ENCODE peak calls at places on chromosomes 16 and 17, in six cellular contexts. One of them, this sample, is unnamed.

GRCh38 chr17:31509095-31509804 is 117.8 kb downstream of the RAB11FIP4 start:
- DNase-seq in suprapubic skin: no peak
- DNase-seq in pancreas: no peak
- DNase-seq in esophagus squamous epithelium: no peak
- DNase-seq in OCI-LY7: no peak
- DNase-seq in cardiac fibroblast: no peak
- DNase-seq in this sample: peak

GRCh38 chr16:28196331-28196987 is 15.3 kb downstream of the XPO6 start:
- DNase-seq in suprapubic skin: no peak
- DNase-seq in pancreas: no peak
- DNase-seq in esophagus squamous epithelium: no peak
- DNase-seq in OCI-LY7: no peak
- DNase-seq in cardiac fibroblast: no peak
- DNase-seq in this sample: peak

GRCh38 chr17:62641101-62641500 is 13.6 kb downstream of the MRC2 start:
- DNase-seq in suprapubic skin: no peak
- DNase-seq in pancreas: no peak
- DNase-seq in esophagus squamous epithelium: no peak
- DNase-seq in OCI-LY7: no peak
- DNase-seq in cardiac fibroblast: no peak
- DNase-seq in this sample: no peak

GRCh38 chr17:859461-860195 is 77.5 kb downstream of the MRM3 start:
- DNase-seq in suprapubic skin: no peak
- DNase-seq in pancreas: no peak
- DNase-seq in esophagus squamous epithelium: no peak
- DNase-seq in OCI-LY7: no peak
- DNase-seq in cardiac fibroblast: peak
- DNase-seq in this sample: peak

GRCh38 chr16:85028638-85029412 is 1.2 kb downstream of the KIAA0513 start:
- DNase-seq in suprapubic skin: no peak
- DNase-seq in pancreas: peak
- DNase-seq in esophagus squamous epithelium: no peak
- DNase-seq in OCI-LY7: no peak
- DNase-seq in cardiac fibroblast: no peak
- DNase-seq in this sample: peak

GRCh38 chr16:12575288-12575687 is 228.4 kb downstream of the CPPED1 start:
- DNase-seq in suprapubic skin: no peak
- DNase-seq in pancreas: no peak
- DNase-seq in esophagus squamous epithelium: no peak
- DNase-seq in OCI-LY7: peak
- DNase-seq in cardiac fibroblast: no peak
- DNase-seq in this sample: no peak

GRCh38 chr16:50599494-50599893 is 51.3 kb downstream of the NKD1 start:
- DNase-seq in suprapubic skin: no peak
- DNase-seq in pancreas: no peak
- DNase-seq in esophagus squamous epithelium: no peak
- DNase-seq in OCI-LY7: no peak
- DNase-seq in cardiac fibroblast: no peak
- DNase-seq in this sample: no peak

GRCh38 chr16:87323727-87324410 is 6.7 kb upstream of the C16orf95 start:
- DNase-seq in suprapubic skin: no peak
- DNase-seq in pancreas: no peak
- DNase-seq in esophagus squamous epithelium: no peak
- DNase-seq in OCI-LY7: no peak
- DNase-seq in cardiac fibroblast: no peak
- DNase-seq in this sample: no peak

GRCh38 chr16:85473909-85474640 is 139.0 kb upstream of the GSE1 start:
- DNase-seq in suprapubic skin: no peak
- DNase-seq in pancreas: no peak
- DNase-seq in esophagus squamous epithelium: no peak
- DNase-seq in OCI-LY7: no peak
- DNase-seq in cardiac fibroblast: no peak
- DNase-seq in this sample: peak

DNA sequence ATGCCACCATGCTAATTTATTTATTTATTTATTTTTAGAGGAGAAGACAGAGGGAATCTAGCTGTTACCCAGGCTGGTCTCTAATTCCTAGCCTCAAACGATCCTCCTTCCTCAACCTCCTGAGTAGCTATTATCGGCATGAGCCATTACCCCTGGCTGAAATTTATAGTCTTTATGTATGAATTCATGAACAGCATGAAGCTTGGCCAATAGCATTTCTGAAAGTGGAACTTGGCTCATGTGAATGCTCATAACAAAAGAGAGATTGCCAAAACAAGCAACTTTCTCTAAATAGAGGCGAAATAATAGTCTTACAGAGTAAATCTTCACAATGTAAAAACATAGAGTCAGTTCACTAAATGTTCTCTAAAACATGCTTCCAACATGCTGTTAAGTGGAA is 30.1 kb upstream of the SMURF2 start:
- DNase-seq in suprapubic skin: no peak
- DNase-seq in pancreas: no peak
- DNase-seq in esophagus squamous epithelium: no peak
- DNase-seq in OCI-LY7: no peak
- DNase-seq in cardiac fibroblast: peak
- DNase-seq in this sample: no peak
- TF ChIP-seq CTCF in suprapubic skin: no peak
- TF ChIP-seq CTCF in pancreas: no peak
- TF ChIP-seq CTCF in esophagus squamous epithelium: no peak
- TF ChIP-seq CTCF in OCI-LY7: no peak
- TF ChIP-seq CTCF in cardiac fibroblast: no peak
- TF ChIP-seq CTCF in this sample: no peak

GRCh38 chr16:54955757-54956156 is 25.1 kb downstream of the IRX5 start:
- DNase-seq in suprapubic skin: no peak
- DNase-seq in pancreas: no peak
- DNase-seq in esophagus squamous epithelium: no peak
- DNase-seq in OCI-LY7: no peak
- DNase-seq in cardiac fibroblast: no peak
- DNase-seq in this sample: no peak

GRCh38 chr16:54952195-54952594 is 21.5 kb downstream of the IRX5 start:
- DNase-seq in suprapubic skin: no peak
- DNase-seq in pancreas: no peak
- DNase-seq in esophagus squamous epithelium: no peak
- DNase-seq in OCI-LY7: no peak
- DNase-seq in cardiac fibroblast: no peak
- DNase-seq in this sample: no peak

GRCh38 chr16:54957403-54957802 is 26.7 kb downstream of the IRX5 start:
- DNase-seq in suprapubic skin: no peak
- DNase-seq in pancreas: peak
- DNase-seq in esophagus squamous epithelium: no peak
- DNase-seq in OCI-LY7: peak
- DNase-seq in cardiac fibroblast: peak
- DNase-seq in this sample: peak

GRCh38 chr16:54954220-54954619 is 23.6 kb downstream of the IRX5 start:
- DNase-seq in suprapubic skin: no peak
- DNase-seq in pancreas: no peak
- DNase-seq in esophagus squamous epithelium: no peak
- DNase-seq in OCI-LY7: no peak
- DNase-seq in cardiac fibroblast: peak
- DNase-seq in this sample: no peak
- H3K4me3 ChIP-seq in suprapubic skin: no peak
- H3K4me3 ChIP-seq in pancreas: no peak
- H3K4me3 ChIP-seq in esophagus squamous epithelium: no peak
- H3K4me3 ChIP-seq in OCI-LY7: no peak
- H3K4me3 ChIP-seq in cardiac fibroblast: no peak
- H3K4me3 ChIP-seq in this sample: no peak

GRCh38 chr16:11254913-11255736 is 879 bp downstream of the SOCS1 start:
- DNase-seq in suprapubic skin: no peak
- DNase-seq in pancreas: peak
- DNase-seq in esophagus squamous epithelium: no peak
- DNase-seq in OCI-LY7: peak
- DNase-seq in cardiac fibroblast: peak
- DNase-seq in this sample: peak
- TF ChIP-seq CTCF in suprapubic skin: no peak
- TF ChIP-seq CTCF in pancreas: no peak
- TF ChIP-seq CTCF in esophagus squamous epithelium: no peak
- TF ChIP-seq CTCF in OCI-LY7: no peak
- TF ChIP-seq CTCF in cardiac fibroblast: no peak
- TF ChIP-seq CTCF in this sample: peak

GRCh38 chr16:9557713-9558112 is 466.3 kb downstream of the HAPSTR1 start:
- DNase-seq in suprapubic skin: no peak
- DNase-seq in pancreas: no peak
- DNase-seq in esophagus squamous epithelium: no peak
- DNase-seq in OCI-LY7: no peak
- DNase-seq in cardiac fibroblast: no peak
- DNase-seq in this sample: no peak
- H3K4me3 ChIP-seq in suprapubic skin: no peak
- H3K4me3 ChIP-seq in pancreas: no peak
- H3K4me3 ChIP-seq in esophagus squamous epithelium: no peak
- H3K4me3 ChIP-seq in OCI-LY7: no peak
- H3K4me3 ChIP-seq in cardiac fibroblast: no peak
- H3K4me3 ChIP-seq in this sample: no peak

GRCh38 chr17:45366049-45366448 is 49.2 kb upstream of the MAP3K14 start:
- DNase-seq in suprapubic skin: no peak
- DNase-seq in pancreas: no peak
- DNase-seq in esophagus squamous epithelium: no peak
- DNase-seq in OCI-LY7: no peak
- DNase-seq in cardiac fibroblast: no peak
- DNase-seq in this sample: no peak
- TF ChIP-seq CTCF in suprapubic skin: no peak
- TF ChIP-seq CTCF in pancreas: no peak
- TF ChIP-seq CTCF in esophagus squamous epithelium: no peak
- TF ChIP-seq CTCF in OCI-LY7: no peak
- TF ChIP-seq CTCF in cardiac fibroblast: no peak
- TF ChIP-seq CTCF in this sample: no peak

DNA sequence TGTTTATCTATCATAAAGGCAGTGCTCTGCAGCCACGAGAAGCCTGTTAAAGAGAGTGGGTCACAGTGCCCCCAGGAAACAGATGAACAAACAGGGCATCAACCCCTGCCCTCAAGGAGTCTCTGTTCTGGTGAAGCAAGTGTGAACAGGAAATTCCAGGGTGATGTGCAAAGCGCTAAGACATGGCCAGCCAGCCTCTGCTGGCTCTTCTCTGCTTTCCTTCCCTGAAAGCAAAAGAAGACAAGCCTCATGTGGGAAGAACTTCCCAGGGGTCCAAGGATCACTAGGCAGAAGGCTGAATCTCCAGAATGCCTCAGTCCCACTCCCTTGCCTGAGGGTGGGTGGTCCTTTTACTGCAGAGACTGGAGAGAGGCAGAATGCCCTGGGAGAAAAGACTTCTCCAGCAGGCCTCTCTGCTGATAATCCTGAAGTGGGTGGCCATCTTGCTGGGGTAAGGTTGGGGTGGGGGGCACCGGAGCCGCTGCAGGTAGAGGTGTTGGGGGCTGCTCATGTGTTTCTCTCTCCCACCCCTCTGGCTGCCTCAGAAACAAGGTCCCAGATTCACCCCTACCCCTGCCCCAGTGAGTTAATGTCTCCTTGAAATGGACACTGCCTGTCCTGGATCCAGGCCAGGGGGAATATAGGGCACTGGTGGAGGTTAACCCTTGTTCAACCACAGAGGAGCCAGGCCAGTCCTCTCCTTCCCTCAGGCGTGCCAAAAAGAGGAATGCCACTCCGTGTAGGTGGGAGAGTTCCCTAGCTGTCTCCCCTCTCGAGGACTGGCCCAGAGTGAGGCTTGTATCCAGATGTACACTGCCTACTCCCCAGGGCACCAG is 2.4 kb downstream of the ANKRD13B start:
- DNase-seq in suprapubic skin: no peak
- DNase-seq in pancreas: no peak
- DNase-seq in esophagus squamous epithelium: no peak
- DNase-seq in OCI-LY7: no peak
- DNase-seq in cardiac fibroblast: no peak
- DNase-seq in this sample: no peak
- H3K4me3 ChIP-seq in suprapubic skin: no peak
- H3K4me3 ChIP-seq in pancreas: no peak
- H3K4me3 ChIP-seq in esophagus squamous epithelium: no peak
- H3K4me3 ChIP-seq in OCI-LY7: no peak
- H3K4me3 ChIP-seq in cardiac fibroblast: no peak
- H3K4me3 ChIP-seq in this sample: no peak

DNA sequence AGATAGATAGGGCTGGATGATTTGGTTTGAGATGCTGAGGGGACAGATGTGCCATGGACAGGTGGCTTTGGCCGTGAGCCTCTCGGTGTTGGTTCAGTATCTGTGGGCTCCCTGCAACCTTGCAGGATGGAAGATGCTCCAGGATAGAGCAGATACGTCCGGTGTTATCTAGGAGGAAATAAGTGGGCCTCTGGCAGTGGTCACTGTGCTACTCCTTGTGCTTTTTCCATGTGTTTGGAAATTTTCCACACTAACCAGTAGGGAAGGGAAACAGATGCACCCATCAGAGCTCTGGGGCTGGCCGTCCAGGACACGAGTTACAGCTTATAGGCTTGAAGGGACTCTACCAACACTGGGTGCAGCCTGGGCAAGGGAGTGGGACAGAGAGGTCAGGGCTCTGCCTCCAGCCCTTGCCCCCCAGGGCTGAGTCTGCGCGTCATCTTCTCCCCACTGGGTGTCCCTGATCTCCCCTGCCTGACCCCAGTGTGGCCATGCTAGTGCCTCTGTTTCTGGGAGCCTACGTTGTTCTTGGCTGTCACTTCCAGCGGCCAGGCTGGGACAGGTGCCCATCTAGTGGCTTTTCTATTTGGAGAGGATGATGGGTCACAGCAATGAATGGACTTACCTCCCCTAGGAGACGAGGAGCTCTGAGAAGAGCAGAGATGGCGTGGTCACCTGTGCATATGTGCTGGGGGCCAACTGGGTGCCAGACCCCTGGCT is 166.9 kb downstream of the SEC14L1 start:
- DNase-seq in suprapubic skin: no peak
- DNase-seq in pancreas: no peak
- DNase-seq in esophagus squamous epithelium: no peak
- DNase-seq in OCI-LY7: no peak
- DNase-seq in cardiac fibroblast: no peak
- DNase-seq in this sample: peak
- TF ChIP-seq CTCF in suprapubic skin: no peak
- TF ChIP-seq CTCF in pancreas: no peak
- TF ChIP-seq CTCF in esophagus squamous epithelium: no peak
- TF ChIP-seq CTCF in OCI-LY7: no peak
- TF ChIP-seq CTCF in cardiac fibroblast: no peak
- TF ChIP-seq CTCF in this sample: no peak

GRCh38 chr17:41523787-41524186 is 4.3 kb downstream of the KRT19 start:
- DNase-seq in suprapubic skin: no peak
- DNase-seq in pancreas: no peak
- DNase-seq in esophagus squamous epithelium: no peak
- DNase-seq in OCI-LY7: no peak
- DNase-seq in cardiac fibroblast: no peak
- DNase-seq in this sample: no peak
- H3K4me3 ChIP-seq in suprapubic skin: no peak
- H3K4me3 ChIP-seq in pancreas: no peak
- H3K4me3 ChIP-seq in esophagus squamous epithelium: peak
- H3K4me3 ChIP-seq in OCI-LY7: no peak
- H3K4me3 ChIP-seq in cardiac fibroblast: no peak
- H3K4me3 ChIP-seq in this sample: no peak

GRCh38 chr17:75740631-75741077 is 19.4 kb downstream of the ITGB4 start:
- DNase-seq in suprapubic skin: no peak
- DNase-seq in pancreas: no peak
- DNase-seq in esophagus squamous epithelium: no peak
- DNase-seq in OCI-LY7: no peak
- DNase-seq in cardiac fibroblast: no peak
- DNase-seq in this sample: no peak
- TF ChIP-seq CTCF in suprapubic skin: no peak
- TF ChIP-seq CTCF in pancreas: no peak
- TF ChIP-seq CTCF in esophagus squamous epithelium: no peak
- TF ChIP-seq CTCF in OCI-LY7: peak
- TF ChIP-seq CTCF in cardiac fibroblast: no peak
- TF ChIP-seq CTCF in this sample: no peak

This sample was measured in fibroblast of villous mesenchyme.